ENCODE peak calls at places on chromosomes 11 and 22, in six cellular contexts. U is foreskin fibroblast, T is WTC11, G is lower leg skin, K is fibroblast of lung, Y is cardiac muscle cell. W is an unnamed sample.

GRCh38 chr22:25057013-25057881 is 104.7 kb downstream of the KIAA1671 start:
- DNase-seq in U (no peak), G (peak; percentile 55), T (peak; percentile 95), K (no peak), Y (peak; percentile 49), W (peak; percentile 89)

GRCh38 chr22:46577361-46578249 is 40.2 kb upstream of the CELSR1 start:
- DNase-seq in U (no peak), G (no peak), T (peak; percentile 17), K (no peak), Y (no peak), W (no peak)

GRCh38 chr11:61656347-61657077 is 23.7 kb upstream of the DAGLA start:
- DNase-seq in G (no peak), T (no peak), K (no peak), U (no peak), Y (no peak), W (no peak)

GRCh38 chr11:61917357-61918109 is at the start of gene RAB3IL1:
- DNase-seq in Y (peak; percentile 68), G (peak; percentile 63), U (no peak), T (peak; percentile 59), K (peak; percentile 18), W (peak; percentile 52)

GRCh38 chr11:94802501-94802900 is 34.3 kb downstream of the AMOTL1 start:
- DNase-seq in T (no peak), G (no peak), U (no peak), Y (no peak), K (no peak), W (no peak)

GRCh38 chr22:37784829-37785495 is 22.8 kb upstream of the GCAT start:
- DNase-seq in K (no peak), T (no peak), G (no peak), U (no peak), Y (no peak), W (no peak)

GRCh38 chr11:69627551-69627950 is 13.4 kb upstream of the CCND1 start:
- DNase-seq in K (no peak), U (no peak), T (no peak), Y (no peak), G (no peak), W (no peak)

GRCh38 chr22:50604623-50605348 is 4.2 kb downstream of the MAPK8IP2 start:
- DNase-seq in T (no peak), G (no peak), K (no peak), U (no peak), Y (no peak), W (no peak)

GRCh38 chr11:774873-775592 is 2.3 kb downstream of the GATD1 start:
- DNase-seq in Y (peak; percentile 34), K (peak; percentile 61), G (no peak), U (no peak), T (peak; percentile 15), W (no peak)

GRCh38 chr11:76415073-76415472 is 29.7 kb upstream of the EMSY start:
- DNase-seq in U (no peak), Y (no peak), K (no peak), T (peak; percentile 47), G (no peak), W (no peak)
- TF ChIP-seq CTCF in U (no peak), Y (no peak), K (no peak), T (no peak), G (no peak), W (no peak)

GRCh38 chr11:17386331-17387084 is 2.0 kb downstream of the KCNJ11 start:
- DNase-seq in U (peak; percentile 30), Y (peak; percentile 60), T (peak; percentile 67), G (no peak), K (peak; percentile 12), W (peak; percentile 76)
- TF ChIP-seq CTCF in U (peak; percentile 61), Y (peak; percentile 67), T (peak; percentile 61), G (no peak), K (peak; percentile 63), W (peak; percentile 75)

GRCh38 chr11:111923351-111923788 is 4.7 kb downstream of the C11orf52 start:
- DNase-seq in T (no peak), Y (peak; percentile 65), G (no peak), U (no peak), K (peak; percentile 53), W (no peak)

GRCh38 chr11:111930472-111930871 is 6.7 kb upstream of the DIXDC1 start:
- DNase-seq in K (no peak), T (no peak), Y (no peak), U (no peak), G (no peak), W (no peak)

GRCh38 chr11:111925953-111926352 is 7.2 kb downstream of the C11orf52 start:
- DNase-seq in T (no peak), K (no peak), U (no peak), Y (no peak), G (no peak), W (no peak)

GRCh38 chr11:111923951-111924350 is 5.2 kb downstream of the C11orf52 start:
- DNase-seq in Y (no peak), G (no peak), U (no peak), K (no peak), T (no peak), W (no peak)

DNA sequence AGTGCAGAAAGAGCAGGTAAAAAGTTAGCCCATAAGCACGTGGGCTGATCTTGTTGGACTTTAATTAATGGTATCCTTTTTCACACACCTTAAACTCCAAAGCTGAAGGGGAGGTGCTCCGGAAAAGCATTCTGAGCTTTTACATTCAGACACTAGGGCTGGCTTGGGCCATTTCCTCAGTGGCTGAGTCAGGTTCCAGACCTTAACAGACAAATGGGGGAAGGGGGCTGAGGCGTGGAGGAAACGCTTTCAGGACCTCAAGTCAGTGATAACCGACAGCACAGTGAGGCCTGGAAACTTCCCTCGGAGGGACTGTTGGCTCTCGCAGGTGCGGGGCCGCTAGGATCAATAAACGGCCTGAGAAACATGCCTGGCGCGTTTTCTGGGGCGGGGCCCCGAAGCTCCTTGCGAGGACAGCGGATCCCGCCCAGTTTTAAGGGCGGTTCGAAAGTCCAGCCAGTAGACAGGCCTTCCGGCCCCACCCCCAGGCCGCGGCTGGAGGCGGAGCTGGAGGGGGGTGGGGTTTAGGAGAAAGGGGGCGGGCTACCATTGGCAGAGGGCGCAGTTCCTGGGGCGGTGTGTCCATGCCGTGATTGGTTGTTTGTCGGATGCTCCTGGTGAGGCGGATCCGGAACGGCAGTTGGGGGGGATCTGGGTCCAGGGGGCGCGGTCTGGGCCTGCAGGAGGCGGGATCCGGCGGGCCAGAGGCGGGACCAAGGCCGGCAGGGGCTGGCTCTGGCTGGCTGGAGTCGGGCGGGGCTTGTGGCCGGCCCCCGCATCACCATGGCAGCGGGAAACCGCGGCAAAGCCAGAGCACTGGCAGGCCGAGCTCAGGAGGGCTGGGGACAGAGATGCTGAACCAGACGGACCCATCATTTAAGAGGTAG is 8.0 kb downstream of the C11orf52 start:
- DNase-seq in G (peak; percentile 95), Y (peak; percentile 99), U (peak; percentile 95), K (peak; percentile 96), T (peak; percentile 97), W (peak; percentile 97)
- TF ChIP-seq CTCF in G (no peak), Y (no peak), U (no peak), K (no peak), T (no peak), W (no peak)

GRCh38 chr22:20857838-20858614 is 585 bp downstream of the PI4KA start:
- DNase-seq in G (peak; percentile 74), Y (peak; percentile 92), U (peak; percentile 81), K (peak; percentile 90), T (peak; percentile 95), W (peak; percentile 85)
- TF ChIP-seq CTCF in G (no peak), Y (no peak), U (no peak), K (no peak), T (no peak), W (no peak)

DNA sequence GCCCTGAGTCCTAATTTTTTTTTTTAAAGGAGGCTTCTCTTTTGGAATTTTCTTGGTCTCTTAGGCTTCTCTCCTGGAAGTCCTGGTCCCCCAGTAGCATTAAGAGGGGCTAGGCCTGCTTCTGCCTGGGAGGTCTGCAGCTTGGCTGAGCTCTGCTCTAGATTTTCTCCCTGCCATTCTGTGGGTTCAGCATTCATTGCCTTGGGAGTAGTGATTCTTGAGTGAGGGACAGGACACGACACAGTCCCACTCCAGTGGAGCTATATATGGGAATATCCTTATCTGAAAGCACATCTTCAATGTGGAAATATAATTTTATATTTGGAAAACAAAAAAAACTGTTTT is 3.7 kb downstream of the IGSF22 start:
- DNase-seq in T (no peak), G (no peak), Y (no peak), K (no peak), U (no peak), W (no peak)
- TF ChIP-seq CTCF in T (no peak), G (no peak), Y (no peak), K (no peak), U (no peak), W (no peak)

GRCh38 chr11:43579171-43579918 is 101.2 kb upstream of the HSD17B12 start:
- DNase-seq in K (peak; percentile 37), T (peak; percentile 74), U (no peak), Y (peak; percentile 41), G (no peak), W (peak; percentile 72)
- TF ChIP-seq CTCF in K (peak; percentile 37), T (no peak), U (peak; percentile 28), Y (peak; percentile 44), G (no peak), W (peak; percentile 33)

GRCh38 chr11:45852712-45853101 is 5.4 kb downstream of the CRY2 start:
- DNase-seq in T (peak; percentile 39), U (no peak), Y (no peak), G (no peak), K (no peak), W (no peak)
- TF ChIP-seq CTCF in T (no peak), U (peak; percentile 3), Y (no peak), G (no peak), K (no peak), W (no peak)

GRCh38 chr22:23008887-23009286 is 61.4 kb upstream of the GNAZ start:
- DNase-seq in Y (no peak), K (no peak), U (no peak), G (no peak), T (no peak), W (no peak)

GRCh38 chr22:23012081-23012622 is 58.2 kb upstream of the GNAZ start:
- DNase-seq in U (no peak), G (no peak), T (no peak), Y (no peak), K (no peak), W (no peak)

GRCh38 chr22:23007823-23008222 is 62.5 kb upstream of the GNAZ start:
- DNase-seq in G (no peak), K (no peak), U (no peak), Y (no peak), T (no peak), W (no peak)

GRCh38 chr22:23011105-23011674 is 59.1 kb upstream of the GNAZ start:
- DNase-seq in T (no peak), Y (no peak), U (no peak), G (no peak), K (no peak), W (no peak)

DNA sequence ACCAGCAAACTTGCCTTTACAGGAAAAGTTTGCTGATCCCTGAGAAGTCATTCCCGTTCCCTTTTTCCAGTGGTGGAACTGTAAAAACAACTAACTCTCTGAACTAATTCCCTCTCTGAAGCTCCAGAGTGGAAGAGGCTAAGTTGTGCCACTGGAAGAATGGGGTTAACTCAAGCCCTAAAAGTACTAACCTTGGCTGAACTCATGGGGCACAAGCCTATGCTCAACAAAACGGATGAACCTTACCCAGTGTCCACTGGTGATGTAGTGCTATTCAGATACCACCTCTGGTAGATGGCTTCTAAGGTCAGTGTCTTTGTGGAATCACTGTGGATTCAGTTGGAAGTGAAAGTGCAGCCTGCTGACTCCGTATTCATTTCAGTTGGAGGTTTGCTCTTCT is 59.9 kb upstream of the GNAZ start:
- DNase-seq in U (no peak), T (no peak), Y (no peak), K (no peak), G (no peak), W (no peak)
- TF ChIP-seq CTCF in U (no peak), T (no peak), Y (no peak), K (no peak), G (no peak), W (no peak)

GRCh38 chr22:39234157-39234793 is 10.5 kb downstream of the PDGFB start:
- DNase-seq in U (no peak), Y (peak; percentile 86), K (peak; percentile 60), T (no peak), G (no peak), W (no peak)
- TF ChIP-seq CTCF in U (no peak), Y (no peak), K (no peak), T (no peak), G (no peak), W (peak; percentile 31)

W was measured in endothelial cell.